ENCODE peak calls at places on chromosome 7, in nine cellular contexts. V is A172; A is Daoy; L is NCI-H2081 treated with DMSO at 0.1 percent for 48 hours; M is iris pigment epithelial cell; J is body of pancreas; Z is fibroblast of lung; Y is activated CD8-positive, alpha-beta memory T cell treated with anti-CD3 and anti-CD28 coated beads, Interleukin-2, amount 50 U/mL, for 48 hours; R is fibroblast of mammary gland. G is an unnamed sample.

GRCh38 chr7:37109853-37110252 is 338.8 kb downstream of the ELMO1 start:
- DNase-seq in A (no peak), Z (peak; percentile 9), L (no peak), R (no peak), M (no peak), V (no peak), Y (no peak), J (peak; percentile 34), G (no peak)

GRCh38 chr7:142459557-142459963 is 201.7 kb upstream of the PRSS58 start:
- DNase-seq in L (no peak), R (peak; percentile 91), J (peak; percentile 24), M (peak; percentile 79), A (peak; percentile 79), Z (peak; percentile 77), V (peak; percentile 67), Y (no peak), G (no peak)

GRCh38 chr7:89602984-89603383 is 551.3 kb upstream of the STEAP1 start:
- DNase-seq in M (no peak), Z (no peak), Y (no peak), R (no peak), V (no peak), A (no peak), L (no peak), J (no peak), G (no peak)

GRCh38 chr7:105678811-105679495 is 97.7 kb upstream of the EFCAB10 start:
- DNase-seq in L (no peak), Z (peak; percentile 15), Y (no peak), M (peak; percentile 38), V (no peak), R (peak; percentile 80), J (peak; percentile 65), A (no peak), G (peak; percentile 26)

GRCh38 chr7:76509931-76510877 is at the start of gene UPK3B:
- DNase-seq in J (peak; percentile 35), Y (no peak), M (peak; percentile 22), V (peak; percentile 82), A (no peak), R (no peak), Z (peak; percentile 27), L (no peak), G (no peak)

GRCh38 chr7:107388604-107389003 is 81.3 kb upstream of the GPR22 start:
- DNase-seq in V (no peak), A (no peak), L (no peak), R (no peak), Y (no peak), J (no peak), Z (no peak), M (no peak), G (no peak)

GRCh38 chr7:155834486-155835048 is 22.3 kb upstream of the SHH start:
- DNase-seq in M (no peak), A (no peak), V (no peak), R (no peak), J (no peak), Y (no peak), L (no peak), Z (no peak), G (no peak)

GRCh38 chr7:157760004-157760730 is 423.4 kb downstream of the DNAJB6 start:
- DNase-seq in L (no peak), M (no peak), Z (no peak), R (peak; percentile 2), A (no peak), J (no peak), Y (no peak), V (no peak), G (no peak)

GRCh38 chr7:87100326-87100725 is 40.9 kb upstream of the ELAPOR2 start:
- DNase-seq in A (peak; percentile 39), V (no peak), R (no peak), Z (no peak), L (no peak), M (no peak), Y (no peak), J (no peak), G (no peak)

GRCh38 chr7:152615052-152615741 is 60.7 kb downstream of the XRCC2 start:
- DNase-seq in Z (no peak), V (no peak), J (no peak), A (no peak), M (peak; percentile 26), R (peak; percentile 22), L (peak; percentile 88), Y (no peak), G (peak; percentile 28)

GRCh38 chr7:20561466-20561865 is 54.0 kb upstream of the ABCB5 start:
- DNase-seq in J (no peak), M (peak; percentile 9), Z (peak; percentile 64), L (no peak), Y (no peak), R (no peak), A (no peak), V (no peak), G (no peak)

GRCh38 chr7:30688718-30689221 is 6.5 kb upstream of the CRHR2 start:
- DNase-seq in R (no peak), L (no peak), A (no peak), M (no peak), Y (no peak), Z (no peak), V (no peak), J (peak; percentile 87), G (no peak)

GRCh38 chr7:2040893-2041270 is 191.9 kb downstream of the MAD1L1 start:
- DNase-seq in M (no peak), R (no peak), A (no peak), Z (no peak), V (no peak), Y (no peak), L (no peak), J (peak; percentile 4), G (no peak)

GRCh38 chr7:884191-885003 is 8.0 kb downstream of the GET4 start:
- DNase-seq in R (no peak), A (no peak), Z (no peak), L (no peak), M (no peak), J (peak; percentile 73), V (no peak), Y (no peak), G (no peak)

GRCh38 chr7:148255333-148255732 is 335.2 kb upstream of the C7orf33 start:
- DNase-seq in A (no peak), R (no peak), Z (no peak), J (no peak), Y (no peak), V (no peak), L (no peak), M (no peak), G (no peak)

GRCh38 chr7:876972-877311 is 588 bp downstream of the GET4 start:
- DNase-seq in L (no peak), M (peak; percentile 23), R (no peak), Y (no peak), Z (no peak), A (no peak), J (no peak), V (peak; percentile 25), G (no peak)

GRCh38 chr7:42932861-42933591 is 850 bp downstream of the MRPL32 start:
- DNase-seq in L (no peak), Z (peak; percentile 38), M (no peak), R (peak; percentile 43), A (peak; percentile 45), J (no peak), V (peak; percentile 48), Y (no peak), G (no peak)

GRCh38 chr7:17046666-17047065 is 164.9 kb upstream of the AGR3 start:
- DNase-seq in L (no peak), A (no peak), V (no peak), R (peak; percentile 48), Y (no peak), Z (no peak), M (no peak), J (peak; percentile 21), G (no peak)

GRCh38 chr7:68030530-68030929 is 1033.9 kb downstream of the TYW1 start:
- DNase-seq in R (no peak), J (no peak), A (no peak), L (no peak), V (no peak), Z (no peak), M (no peak), Y (no peak), G (no peak)

GRCh38 chr7:28354601-28355062 is 57.7 kb upstream of the CREB5 start:
- DNase-seq in A (peak; percentile 99), L (no peak), V (peak; percentile 96), R (peak; percentile 100), Z (peak; percentile 98), Y (no peak), J (peak; percentile 93), M (peak; percentile 71), G (peak; percentile 45)

GRCh38 chr7:12951397-12951801 is 264.0 kb downstream of the ARL4A start:
- DNase-seq in Y (no peak), L (no peak), R (peak; percentile 90), J (no peak), M (peak; percentile 92), V (peak; percentile 89), A (peak; percentile 51), Z (peak; percentile 90), G (no peak)

GRCh38 chr7:101125989-101126650 is 784 bp upstream of the SERPINE1 start:
- DNase-seq in R (peak; percentile 85), V (peak; percentile 89), J (peak; percentile 51), Z (peak; percentile 85), L (no peak), A (peak; percentile 99), M (peak; percentile 89), Y (no peak), G (no peak)

GRCh38 chr7:138875794-138876193 is 77.8 kb upstream of the ATP6V0A4 start:
- DNase-seq in A (peak; percentile 91), J (no peak), Y (peak; percentile 63), R (peak; percentile 87), V (peak; percentile 92), L (no peak), M (peak; percentile 93), Z (peak; percentile 99), G (no peak)

GRCh38 chr7:157089100-157089510 is 49.6 kb upstream of the UBE3C start:
- DNase-seq in Y (peak; percentile 25), L (no peak), R (no peak), V (no peak), A (no peak), J (no peak), Z (no peak), M (no peak), G (no peak)

GRCh38 chr7:74599251-74599650 is 58.3 kb upstream of the GTF2I start:
- DNase-seq in A (no peak), Z (no peak), M (no peak), V (no peak), Y (no peak), J (no peak), R (no peak), L (no peak), G (no peak)

GRCh38 chr7:15684834-15685233 is 1.6 kb downstream of the MEOX2 start:
- DNase-seq in L (no peak), R (peak; percentile 40), Y (no peak), J (no peak), M (no peak), Z (no peak), A (no peak), V (no peak), G (no peak)

GRCh38 chr7:33107136-33108066 is 1.8 kb downstream of the RP9 start:
- DNase-seq in M (peak; percentile 59), A (peak; percentile 55), L (no peak), J (peak; percentile 24), Z (peak; percentile 42), R (peak; percentile 56), Y (no peak), V (peak; percentile 42), G (no peak)

GRCh38 chr7:9600974-9601373 is 1167.6 kb downstream of the NXPH1 start:
- DNase-seq in A (no peak), Z (no peak), J (no peak), L (no peak), Y (no peak), R (no peak), M (no peak), V (peak; percentile 19), G (no peak)

GRCh38 chr7:158110034-158110590 is 477.5 kb downstream of the PTPRN2 start:
- DNase-seq in Y (no peak), M (no peak), V (no peak), L (no peak), Z (no peak), R (no peak), J (no peak), A (no peak), G (no peak)

G was measured in NCI-H187.